ENCODE peak calls at places on chromosomes 6 and 20, in five cellular contexts. U is GM13976; V is CD4-positive, alpha-beta T cell; D is SW480; Z is HEK293T. A is an unnamed sample.

GRCh38 chr6:45590225-45590624 is 212.5 kb upstream of the SUPT3H start:
- DNase-seq in U (no peak), V (no peak), D (no peak), Z (no peak), A (no peak)

GRCh38 chr6:162683135-162683534 is 44.4 kb downstream of the PRKN start:
- DNase-seq in U (no peak), V (no peak), D (no peak), Z (no peak), A (no peak)

GRCh38 chr20:4435671-4436070 is 286.0 kb upstream of the PRND start:
- DNase-seq in U (no peak), V (no peak), D (no peak), Z (no peak), A (no peak)

GRCh38 chr6:43283905-43284304 is 14.2 kb upstream of the SLC22A7 start:
- DNase-seq in U (no peak), V (no peak), D (no peak), Z (no peak), A (no peak)

GRCh38 chr6:31977816-31978431 is 3.9 kb upstream of the C4A start:
- DNase-seq in U (no peak), V (no peak), D (no peak), Z (no peak), A (no peak)

GRCh38 chr20:35954907-35955251 is 577 bp upstream of the SCAND1 start:
- DNase-seq in U (no peak), V (peak), D (peak), Z (no peak), A (no peak)

GRCh38 chr6:34249469-34250370 is 914 bp upstream of the SMIM29 start:
- DNase-seq in U (no peak), V (no peak), D (no peak), Z (peak), A (no peak)

GRCh38 chr6:118808794-118809668 is 84.9 kb upstream of the ASF1A start:
- DNase-seq in U (no peak), V (no peak), D (no peak), Z (no peak), A (no peak)

GRCh38 chr6:6892706-6893601 is 214.8 kb upstream of the RREB1 start:
- DNase-seq in U (no peak), V (no peak), D (no peak), Z (no peak), A (no peak)

GRCh38 chr6:132300323-132300949 is 100.8 kb downstream of the MOXD1 start:
- DNase-seq in U (peak), V (no peak), D (peak), Z (peak), A (no peak)

GRCh38 chr6:144283781-144284473 is 1.2 kb upstream of the UTRN start:
- DNase-seq in U (no peak), V (no peak), D (peak), Z (no peak), A (no peak)

GRCh38 chr6:142531727-142532126 is 229.9 kb downstream of the ADGRG6 start:
- DNase-seq in U (no peak), V (no peak), D (no peak), Z (no peak), A (no peak)

GRCh38 chr6:7787731-7788130 is 61.8 kb downstream of the BMP6 start:
- DNase-seq in U (no peak), V (no peak), D (no peak), Z (no peak), A (no peak)

GRCh38 chr20:59604770-59605665 is 678 bp downstream of the PHACTR3 start:
- DNase-seq in U (no peak), V (no peak), D (no peak), Z (no peak), A (no peak)

GRCh38 chr6:7697432-7697819 is 28.5 kb upstream of the BMP6 start:
- DNase-seq in U (no peak), V (no peak), D (no peak), Z (no peak), A (no peak)

GRCh38 chr6:149482542-149483261 is 2.1 kb downstream of the ZC3H12D start:
- DNase-seq in U (no peak), V (no peak), D (no peak), Z (no peak), A (no peak)

GRCh38 chr20:53077373-53078205 is 105.4 kb downstream of the TSHZ2 start:
- DNase-seq in U (no peak), V (no peak), D (peak), Z (no peak), A (no peak)

GRCh38 chr6:2193931-2194330 is 51.5 kb downstream of the GMDS start:
- DNase-seq in U (no peak), V (no peak), D (no peak), Z (no peak), A (no peak)

GRCh38 chr6:48098923-48099322 is 12.1 kb downstream of the PTCHD4 start:
- DNase-seq in U (no peak), V (no peak), D (no peak), Z (no peak), A (no peak)

GRCh38 chr6:162173448-162173847 is 554.1 kb downstream of the PRKN start:
- DNase-seq in U (no peak), V (no peak), D (no peak), Z (no peak), A (no peak)

GRCh38 chr20:53896647-53897046 is 173.7 kb downstream of the BCAS1 start:
- DNase-seq in U (no peak), V (no peak), D (no peak), Z (no peak), A (no peak)

GRCh38 chr6:45930419-45931059 is 85.1 kb downstream of the CLIC5 start:
- DNase-seq in U (peak), V (peak), D (peak), Z (peak), A (peak)

GRCh38 chr6:35178012-35178411 is 35.7 kb upstream of the SCUBE3 start:
- DNase-seq in U (no peak), V (no peak), D (no peak), Z (no peak), A (no peak)

GRCh38 chr6:11245406-11245990 is 13.0 kb upstream of the NEDD9 start:
- DNase-seq in U (no peak), V (no peak), D (no peak), Z (no peak), A (no peak)

GRCh38 chr20:10368702-10369041 is 65.3 kb downstream of the MKKS start:
- DNase-seq in U (no peak), V (no peak), D (no peak), Z (no peak), A (no peak)

GRCh38 chr6:90156861-90157260 is 139.8 kb downstream of the BACH2 start:
- DNase-seq in U (no peak), V (peak), D (no peak), Z (no peak), A (peak)

GRCh38 chr6:77456531-77457248 is 6.6 kb downstream of the HTR1B start:
- DNase-seq in U (no peak), V (no peak), D (peak), Z (no peak), A (no peak)

GRCh38 chr6:143556529-143556928 is 45.0 kb upstream of the FUCA2 start:
- DNase-seq in U (no peak), V (no peak), D (no peak), Z (no peak), A (no peak)

GRCh38 chr6:27890351-27891299 is 21.6 kb downstream of the OR2B2 start:
- DNase-seq in U (peak), V (peak), D (peak), Z (peak), A (peak)

GRCh38 chr6:163466839-163467390 is 52.4 kb downstream of the QKI start:
- DNase-seq in U (no peak), V (no peak), D (no peak), Z (no peak), A (no peak)

GRCh38 chr20:2891343-2891742 is 18.1 kb downstream of the PTPRA start:
- DNase-seq in U (no peak), V (no peak), D (no peak), Z (no peak), A (no peak)